ENCODE peak calls at places on chromosomes 4 and X, in eight cellular contexts. One of them, this sample, is unnamed.

GRCh38 chr4:5747746-5748365 is 36.9 kb downstream of the EVC start:
- DNase-seq in BE2C: no peak
- DNase-seq in mucosa of descending colon: no peak
- DNase-seq in hepatocyte: peak
- DNase-seq in osteocyte: peak
- DNase-seq in tibial artery: peak
- DNase-seq in endothelial cell: no peak
- DNase-seq in WTC11: no peak
- DNase-seq in this sample: no peak

GRCh38 chr4:62118558-62118957 is 918.4 kb downstream of the ADGRL3 start:
- DNase-seq in WTC11: no peak
- DNase-seq in tibial artery: no peak
- DNase-seq in hepatocyte: no peak
- DNase-seq in endothelial cell: no peak
- DNase-seq in BE2C: no peak
- DNase-seq in osteocyte: no peak
- DNase-seq in mucosa of descending colon: no peak
- DNase-seq in this sample: no peak

GRCh38 chr4:148795156-148795864 is 353.1 kb upstream of the NR3C2 start:
- DNase-seq in hepatocyte: peak
- DNase-seq in tibial artery: no peak
- DNase-seq in BE2C: no peak
- DNase-seq in endothelial cell: no peak
- DNase-seq in osteocyte: no peak
- DNase-seq in WTC11: peak
- DNase-seq in mucosa of descending colon: no peak
- DNase-seq in this sample: no peak

GRCh38 chr4:6272863-6273660 is 3.4 kb downstream of the WFS1 start:
- DNase-seq in BE2C: peak
- DNase-seq in tibial artery: no peak
- DNase-seq in endothelial cell: no peak
- DNase-seq in hepatocyte: peak
- DNase-seq in WTC11: no peak
- DNase-seq in osteocyte: no peak
- DNase-seq in mucosa of descending colon: peak
- DNase-seq in this sample: peak

GRCh38 chrX:134533352-134533751 is 73.4 kb downstream of the HPRT1 start:
- DNase-seq in tibial artery: no peak
- DNase-seq in endothelial cell: no peak
- DNase-seq in mucosa of descending colon: no peak
- DNase-seq in hepatocyte: no peak
- DNase-seq in osteocyte: no peak
- DNase-seq in WTC11: no peak
- DNase-seq in BE2C: no peak
- DNase-seq in this sample: no peak

GRCh38 chr4:53537606-53538005 is 53.7 kb downstream of the LNX1 start:
- DNase-seq in BE2C: no peak
- DNase-seq in WTC11: no peak
- DNase-seq in osteocyte: no peak
- DNase-seq in tibial artery: no peak
- DNase-seq in hepatocyte: no peak
- DNase-seq in endothelial cell: peak
- DNase-seq in mucosa of descending colon: no peak
- DNase-seq in this sample: no peak

GRCh38 chr4:185920691-185921260 is 108.8 kb upstream of the SORBS2 start:
- DNase-seq in WTC11: no peak
- DNase-seq in tibial artery: no peak
- DNase-seq in hepatocyte: no peak
- DNase-seq in osteocyte: no peak
- DNase-seq in mucosa of descending colon: no peak
- DNase-seq in BE2C: no peak
- DNase-seq in endothelial cell: no peak
- DNase-seq in this sample: peak

GRCh38 chrX:31212856-31213748 is 141.3 kb upstream of the FTHL17 start:
- DNase-seq in mucosa of descending colon: no peak
- DNase-seq in WTC11: no peak
- DNase-seq in endothelial cell: no peak
- DNase-seq in tibial artery: no peak
- DNase-seq in hepatocyte: no peak
- DNase-seq in BE2C: no peak
- DNase-seq in osteocyte: no peak
- DNase-seq in this sample: no peak

GRCh38 chr4:147799986-147800555 is 68.2 kb downstream of the ARHGAP10 start:
- DNase-seq in BE2C: no peak
- DNase-seq in osteocyte: no peak
- DNase-seq in mucosa of descending colon: no peak
- DNase-seq in endothelial cell: no peak
- DNase-seq in WTC11: no peak
- DNase-seq in hepatocyte: no peak
- DNase-seq in tibial artery: no peak
- DNase-seq in this sample: no peak

GRCh38 chrX:103674531-103675454 is 11.7 kb downstream of the MORF4L2 start:
- DNase-seq in osteocyte: no peak
- DNase-seq in endothelial cell: no peak
- DNase-seq in BE2C: no peak
- DNase-seq in WTC11: no peak
- DNase-seq in mucosa of descending colon: no peak
- DNase-seq in tibial artery: no peak
- DNase-seq in hepatocyte: no peak
- DNase-seq in this sample: no peak
- TF ChIP-seq CTCF in osteocyte: no peak
- TF ChIP-seq CTCF in endothelial cell: no peak
- TF ChIP-seq CTCF in BE2C: no peak
- TF ChIP-seq CTCF in WTC11: no peak
- TF ChIP-seq CTCF in mucosa of descending colon: no peak
- TF ChIP-seq CTCF in tibial artery: no peak
- TF ChIP-seq CTCF in hepatocyte: no peak
- TF ChIP-seq CTCF in this sample: no peak

GRCh38 chr4:82523179-82523578 is 38.6 kb downstream of the TMEM150C start:
- DNase-seq in BE2C: no peak
- DNase-seq in mucosa of descending colon: no peak
- DNase-seq in endothelial cell: no peak
- DNase-seq in hepatocyte: no peak
- DNase-seq in osteocyte: no peak
- DNase-seq in tibial artery: no peak
- DNase-seq in WTC11: peak
- DNase-seq in this sample: no peak
- TF ChIP-seq CTCF in BE2C: no peak
- TF ChIP-seq CTCF in mucosa of descending colon: no peak
- TF ChIP-seq CTCF in endothelial cell: no peak
- TF ChIP-seq CTCF in hepatocyte: no peak
- TF ChIP-seq CTCF in osteocyte: no peak
- TF ChIP-seq CTCF in tibial artery: no peak
- TF ChIP-seq CTCF in WTC11: no peak
- TF ChIP-seq CTCF in this sample: no peak

GRCh38 chrX:6169407-6169806 is 59.3 kb downstream of the NLGN4X start:
- DNase-seq in BE2C: no peak
- DNase-seq in tibial artery: no peak
- DNase-seq in osteocyte: no peak
- DNase-seq in endothelial cell: no peak
- DNase-seq in WTC11: no peak
- DNase-seq in mucosa of descending colon: no peak
- DNase-seq in hepatocyte: no peak
- DNase-seq in this sample: no peak

GRCh38 chrX:6159468-6159867 is 69.2 kb downstream of the NLGN4X start:
- DNase-seq in osteocyte: no peak
- DNase-seq in hepatocyte: no peak
- DNase-seq in endothelial cell: no peak
- DNase-seq in WTC11: no peak
- DNase-seq in mucosa of descending colon: no peak
- DNase-seq in BE2C: no peak
- DNase-seq in tibial artery: no peak
- DNase-seq in this sample: no peak

DNA sequence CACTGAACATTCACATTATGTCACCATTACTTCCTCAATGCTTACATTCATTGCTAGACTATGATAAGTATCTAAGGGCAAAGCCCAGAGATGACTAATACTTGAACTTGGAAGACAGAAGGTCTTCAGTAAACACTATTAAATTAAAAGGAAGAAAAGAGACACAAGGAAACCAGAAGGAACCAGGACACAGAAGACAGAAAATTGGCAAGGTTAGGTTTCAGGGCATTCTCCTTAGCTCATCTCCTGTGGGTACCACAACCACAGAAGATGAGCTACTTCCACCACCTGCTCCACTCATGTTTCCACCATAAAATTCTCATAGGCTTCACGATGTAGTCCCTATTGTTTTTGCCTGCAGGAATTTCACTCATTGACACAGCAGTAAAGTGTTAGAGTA is 64.9 kb downstream of the NLGN4X start:
- DNase-seq in WTC11: no peak
- DNase-seq in osteocyte: no peak
- DNase-seq in endothelial cell: no peak
- DNase-seq in mucosa of descending colon: no peak
- DNase-seq in tibial artery: no peak
- DNase-seq in BE2C: no peak
- DNase-seq in hepatocyte: no peak
- DNase-seq in this sample: no peak
- TF ChIP-seq CTCF in WTC11: no peak
- TF ChIP-seq CTCF in osteocyte: no peak
- TF ChIP-seq CTCF in endothelial cell: no peak
- TF ChIP-seq CTCF in mucosa of descending colon: no peak
- TF ChIP-seq CTCF in tibial artery: no peak
- TF ChIP-seq CTCF in BE2C: no peak
- TF ChIP-seq CTCF in hepatocyte: no peak
- TF ChIP-seq CTCF in this sample: no peak

GRCh38 chr4:151760713-151761661 is at the start of gene GATB:
- DNase-seq in mucosa of descending colon: peak
- DNase-seq in tibial artery: peak
- DNase-seq in BE2C: peak
- DNase-seq in endothelial cell: peak
- DNase-seq in WTC11: peak
- DNase-seq in osteocyte: peak
- DNase-seq in hepatocyte: peak
- DNase-seq in this sample: peak
- TF ChIP-seq CTCF in mucosa of descending colon: peak
- TF ChIP-seq CTCF in tibial artery: no peak
- TF ChIP-seq CTCF in BE2C: peak
- TF ChIP-seq CTCF in endothelial cell: peak
- TF ChIP-seq CTCF in WTC11: no peak
- TF ChIP-seq CTCF in osteocyte: peak
- TF ChIP-seq CTCF in hepatocyte: peak
- TF ChIP-seq CTCF in this sample: peak

DNA sequence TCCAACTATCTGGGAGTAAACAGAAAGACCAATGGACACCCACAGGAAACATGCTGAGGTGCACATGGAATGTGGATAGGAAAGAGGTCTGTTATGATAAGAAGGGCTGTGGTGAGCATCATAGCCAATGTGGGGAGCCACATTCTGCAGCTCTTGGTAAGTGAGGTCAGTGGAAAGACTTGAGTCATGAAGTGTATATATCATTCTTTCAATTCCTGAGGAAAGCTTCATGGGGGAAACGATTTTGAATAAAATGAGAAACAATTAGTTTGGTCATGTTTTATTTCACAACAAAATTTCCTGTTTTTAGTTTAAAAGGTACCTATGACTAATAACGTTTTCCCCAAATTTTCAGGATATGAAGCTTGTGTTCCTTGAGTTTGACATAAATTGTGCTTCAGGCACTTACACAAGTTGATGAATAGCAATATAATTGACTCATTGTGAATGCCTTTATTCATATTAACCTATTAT is 41.4 kb upstream of the RASSF6 start:
- DNase-seq in BE2C: no peak
- DNase-seq in tibial artery: no peak
- DNase-seq in endothelial cell: no peak
- DNase-seq in mucosa of descending colon: no peak
- DNase-seq in osteocyte: no peak
- DNase-seq in hepatocyte: no peak
- DNase-seq in WTC11: no peak
- DNase-seq in this sample: no peak
- TF ChIP-seq CTCF in BE2C: no peak
- TF ChIP-seq CTCF in tibial artery: no peak
- TF ChIP-seq CTCF in endothelial cell: no peak
- TF ChIP-seq CTCF in mucosa of descending colon: no peak
- TF ChIP-seq CTCF in osteocyte: no peak
- TF ChIP-seq CTCF in hepatocyte: no peak
- TF ChIP-seq CTCF in WTC11: no peak
- TF ChIP-seq CTCF in this sample: no peak

GRCh38 chrX:132226169-132226568 is 6.9 kb upstream of the RAP2C start:
- DNase-seq in BE2C: no peak
- DNase-seq in osteocyte: no peak
- DNase-seq in hepatocyte: no peak
- DNase-seq in tibial artery: no peak
- DNase-seq in mucosa of descending colon: no peak
- DNase-seq in WTC11: no peak
- DNase-seq in endothelial cell: no peak
- DNase-seq in this sample: no peak
- TF ChIP-seq CTCF in BE2C: no peak
- TF ChIP-seq CTCF in osteocyte: peak
- TF ChIP-seq CTCF in hepatocyte: peak
- TF ChIP-seq CTCF in tibial artery: peak
- TF ChIP-seq CTCF in mucosa of descending colon: no peak
- TF ChIP-seq CTCF in WTC11: no peak
- TF ChIP-seq CTCF in endothelial cell: peak
- TF ChIP-seq CTCF in this sample: no peak

GRCh38 chr4:160319221-160319867 is 1216.5 kb downstream of the RAPGEF2 start:
- DNase-seq in tibial artery: no peak
- DNase-seq in WTC11: no peak
- DNase-seq in BE2C: peak
- DNase-seq in osteocyte: no peak
- DNase-seq in hepatocyte: peak
- DNase-seq in endothelial cell: no peak
- DNase-seq in mucosa of descending colon: no peak
- DNase-seq in this sample: no peak

GRCh38 chr4:160319868-160320260 is 1217.0 kb downstream of the RAPGEF2 start:
- DNase-seq in osteocyte: no peak
- DNase-seq in mucosa of descending colon: no peak
- DNase-seq in tibial artery: no peak
- DNase-seq in BE2C: no peak
- DNase-seq in WTC11: no peak
- DNase-seq in endothelial cell: no peak
- DNase-seq in hepatocyte: no peak
- DNase-seq in this sample: no peak

GRCh38 chr4:160318567-160319220 is 1215.8 kb downstream of the RAPGEF2 start:
- DNase-seq in tibial artery: no peak
- DNase-seq in BE2C: no peak
- DNase-seq in endothelial cell: no peak
- DNase-seq in hepatocyte: no peak
- DNase-seq in osteocyte: no peak
- DNase-seq in WTC11: no peak
- DNase-seq in mucosa of descending colon: no peak
- DNase-seq in this sample: no peak

DNA sequence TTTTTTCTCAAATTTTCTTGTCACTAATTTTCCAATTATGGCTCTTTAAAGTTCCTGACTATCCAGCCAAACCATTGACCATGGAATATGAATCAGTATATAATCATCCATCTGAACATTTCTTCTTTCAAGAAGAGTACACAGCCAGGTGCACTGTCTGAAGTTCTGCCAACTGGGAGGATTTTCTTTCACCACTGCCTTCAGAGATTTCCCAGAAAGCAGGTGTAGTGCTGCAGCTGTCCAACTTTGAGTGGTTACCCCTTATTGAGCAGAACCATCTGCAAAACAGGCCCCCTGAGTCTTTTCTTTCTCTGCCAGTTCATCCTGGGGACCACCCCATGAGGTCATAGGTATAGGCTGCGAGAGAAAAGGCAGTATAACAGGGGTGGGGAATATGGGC is 1213.2 kb downstream of the RAPGEF2 start:
- DNase-seq in mucosa of descending colon: no peak
- DNase-seq in tibial artery: no peak
- DNase-seq in osteocyte: no peak
- DNase-seq in BE2C: no peak
- DNase-seq in WTC11: no peak
- DNase-seq in hepatocyte: no peak
- DNase-seq in endothelial cell: no peak
- DNase-seq in this sample: no peak
- TF ChIP-seq CTCF in mucosa of descending colon: no peak
- TF ChIP-seq CTCF in tibial artery: no peak
- TF ChIP-seq CTCF in osteocyte: no peak
- TF ChIP-seq CTCF in BE2C: no peak
- TF ChIP-seq CTCF in WTC11: no peak
- TF ChIP-seq CTCF in hepatocyte: no peak
- TF ChIP-seq CTCF in endothelial cell: no peak
- TF ChIP-seq CTCF in this sample: no peak

GRCh38 chr4:176150283-176150682 is 45.1 kb downstream of the SPATA4 start:
- DNase-seq in endothelial cell: no peak
- DNase-seq in hepatocyte: peak
- DNase-seq in osteocyte: no peak
- DNase-seq in tibial artery: no peak
- DNase-seq in mucosa of descending colon: no peak
- DNase-seq in BE2C: no peak
- DNase-seq in WTC11: no peak
- DNase-seq in this sample: no peak
- TF ChIP-seq CTCF in endothelial cell: no peak
- TF ChIP-seq CTCF in hepatocyte: peak
- TF ChIP-seq CTCF in osteocyte: peak
- TF ChIP-seq CTCF in tibial artery: peak
- TF ChIP-seq CTCF in mucosa of descending colon: no peak
- TF ChIP-seq CTCF in BE2C: peak
- TF ChIP-seq CTCF in WTC11: no peak
- TF ChIP-seq CTCF in this sample: no peak

This sample was measured in WERI-Rb-1.